ENCODE peak calls at places on chromosomes 2 and 18, in four cellular contexts. U is NCI-H510A, L is fibroblast of pulmonary artery, F is small intestine. V is an unnamed sample.

GRCh38 chr2:85380048-85380447 is 25.5 kb downstream of the ELMOD3 start:
- DNase-seq in U (no peak), L (no peak), F (no peak), V (no peak)

GRCh38 chr18:47931707-47932103 is 1.2 kb upstream of the SMAD2 start:
- DNase-seq in U (peak; percentile 25), L (no peak), F (peak; percentile 8), V (no peak)

GRCh38 chr18:22542400-22542835 is 124.7 kb upstream of the CTAGE1 start:
- DNase-seq in U (no peak), L (peak; percentile 55), F (no peak), V (no peak)

GRCh38 chr2:95297088-95297487 is at the start of gene KCNIP3:
- DNase-seq in U (no peak), L (no peak), F (peak; percentile 21), V (no peak)

GRCh38 chr2:44927979-44928659 is 13.4 kb upstream of the SIX3 start:
- DNase-seq in U (no peak), L (no peak), F (no peak), V (no peak)

GRCh38 chr2:38546585-38546984 is 56.1 kb downstream of the HNRNPLL start:
- DNase-seq in U (no peak), L (no peak), F (no peak), V (no peak)

GRCh38 chr2:104853926-104854506 is at the start of gene POU3F3:
- DNase-seq in U (peak; percentile 86), L (no peak), F (peak; percentile 58), V (peak; percentile 17)

GRCh38 chr2:66437601-66438497 is 2.9 kb downstream of the MEIS1 start:
- DNase-seq in U (no peak), L (peak; percentile 45), F (no peak), V (no peak)

GRCh38 chr2:236702693-236703092 is 133.1 kb downstream of the ACKR3 start:
- DNase-seq in U (peak; percentile 48), L (no peak), F (no peak), V (no peak)

GRCh38 chr2:63484481-63484880 is 103.8 kb downstream of the WDPCP start:
- DNase-seq in U (no peak), L (no peak), F (no peak), V (no peak)

GRCh38 chr2:10863837-10864236 is 47.9 kb upstream of the KCNF1 start:
- DNase-seq in U (no peak), L (no peak), F (no peak), V (no peak)

GRCh38 chr2:48009256-48009655 is 103.0 kb upstream of the FBXO11 start:
- DNase-seq in U (no peak), L (no peak), F (no peak), V (no peak)

GRCh38 chr18:44411277-44411900 is 269.3 kb upstream of the SETBP1 start:
- DNase-seq in U (no peak), L (no peak), F (no peak), V (no peak)

GRCh38 chr18:60732146-60732545 is 359.6 kb upstream of the MC4R start:
- DNase-seq in U (no peak), L (no peak), F (no peak), V (no peak)

GRCh38 chr2:71843391-71843850 is 304.2 kb downstream of the CYP26B1 start:
- DNase-seq in U (no peak), L (peak; percentile 71), F (no peak), V (no peak)

GRCh38 chr2:3151153-3151918 is 226.3 kb downstream of the EIPR1 start:
- DNase-seq in U (no peak), L (no peak), F (no peak), V (no peak)

GRCh38 chr2:43220982-43221659 is 5.3 kb downstream of the ZFP36L2 start:
- DNase-seq in U (no peak), L (peak; percentile 93), F (peak; percentile 68), V (peak; percentile 37)

GRCh38 chr18:79590191-79591039 is 89.2 kb upstream of the CTDP1 start:
- DNase-seq in U (no peak), L (peak; percentile 54), F (no peak), V (no peak)

GRCh38 chr2:88265352-88265960 is 95.3 kb downstream of the THNSL2 start:
- DNase-seq in U (no peak), L (peak; percentile 24), F (peak; percentile 21), V (no peak)

GRCh38 chr2:113117594-113118262 is 9.7 kb upstream of the IL1RN start:
- DNase-seq in U (no peak), L (peak; percentile 85), F (peak; percentile 97), V (peak; percentile 4)